ENCODE peak calls at places on chromosomes 7 and 10, in seven cellular contexts. T is GM13976; W is CD8-positive, alpha-beta T cell; F is AG09319; K is cardiac muscle cell; C is right lobe of liver; U is astrocyte. J is an unnamed sample.
A peak's percentile ranks its signal among the peaks of the same experiment; 100 is the strongest.

GRCh38 chr7:83937930-83938329 is 256.7 kb downstream of the SEMA3A start:
- DNase-seq in T (no peak), W (no peak), F (no peak), K (no peak), C (no peak), U (no peak), J (no peak)

GRCh38 chr7:102426268-102427031 is 6.9 kb upstream of the ORAI2 start:
- DNase-seq in T (peak; percentile 85), W (peak; percentile 63), F (no peak), K (no peak), C (peak; percentile 68), U (no peak), J (peak; percentile 83)

GRCh38 chr10:80794996-80795395 is 257.3 kb downstream of the SH2D4B start:
- DNase-seq in T (no peak), W (no peak), F (no peak), K (no peak), C (no peak), U (no peak), J (no peak)

GRCh38 chr10:48444861-48445841 is 138.7 kb downstream of the MAPK8 start:
- DNase-seq in T (peak; percentile 26), W (no peak), F (no peak), K (no peak), C (peak; percentile 45), U (no peak), J (peak; percentile 14)

GRCh38 chr10:24897326-24897926 is 55.0 kb downstream of the PRTFDC1 start:
- DNase-seq in T (no peak), W (no peak), F (no peak), K (peak; percentile 77), C (no peak), U (peak; percentile 79), J (no peak)

GRCh38 chr10:21499910-21500577 is 25.4 kb downstream of the SKIDA1 start:
- DNase-seq in T (peak; percentile 72), W (peak; percentile 28), F (no peak), K (peak; percentile 56), C (peak; percentile 68), U (no peak), J (no peak)

GRCh38 chr7:156056548-156056947 is 244.3 kb upstream of the SHH start:
- DNase-seq in T (no peak), W (no peak), F (no peak), K (no peak), C (peak; percentile 20), U (no peak), J (no peak)

GRCh38 chr7:99860281-99861127 is 16.3 kb downstream of the OR2AE1 start:
- DNase-seq in T (no peak), W (no peak), F (peak; percentile 3), K (peak; percentile 46), C (peak; percentile 59), U (peak; percentile 95), J (no peak)

GRCh38 chr7:126700807-126701604 is 551.7 kb downstream of the GRM8 start:
- DNase-seq in T (peak; percentile 52), W (no peak), F (peak; percentile 31), K (peak; percentile 96), C (no peak), U (peak; percentile 96), J (peak; percentile 60)

GRCh38 chr10:104127411-104127810 is 5.4 kb downstream of the SFR1 start:
- DNase-seq in T (no peak), W (peak; percentile 7), F (no peak), K (no peak), C (no peak), U (no peak), J (no peak)

GRCh38 chr7:45215611-45216062 is 58.0 kb downstream of the RAMP3 start:
- DNase-seq in T (no peak), W (no peak), F (no peak), K (no peak), C (no peak), U (no peak), J (no peak)

GRCh38 chr7:46569117-46569433 is 648.0 kb upstream of the IGFBP3 start:
- DNase-seq in T (no peak), W (no peak), F (no peak), K (no peak), C (no peak), U (peak; percentile 17), J (no peak)

GRCh38 chr10:93815304-93816091 is 57.8 kb downstream of the LGI1 start:
- DNase-seq in T (no peak), W (no peak), F (no peak), K (no peak), C (no peak), U (no peak), J (no peak)

GRCh38 chr10:112362833-112363232 is 11.1 kb upstream of the ACSL5 start:
- DNase-seq in T (no peak), W (no peak), F (no peak), K (peak; percentile 41), C (peak; percentile 86), U (no peak), J (no peak)

GRCh38 chr7:106462365-106462859 is 177.6 kb upstream of the NAMPT start:
- DNase-seq in T (peak; percentile 15), W (no peak), F (no peak), K (peak; percentile 72), C (no peak), U (no peak), J (peak; percentile 27)

DNA sequence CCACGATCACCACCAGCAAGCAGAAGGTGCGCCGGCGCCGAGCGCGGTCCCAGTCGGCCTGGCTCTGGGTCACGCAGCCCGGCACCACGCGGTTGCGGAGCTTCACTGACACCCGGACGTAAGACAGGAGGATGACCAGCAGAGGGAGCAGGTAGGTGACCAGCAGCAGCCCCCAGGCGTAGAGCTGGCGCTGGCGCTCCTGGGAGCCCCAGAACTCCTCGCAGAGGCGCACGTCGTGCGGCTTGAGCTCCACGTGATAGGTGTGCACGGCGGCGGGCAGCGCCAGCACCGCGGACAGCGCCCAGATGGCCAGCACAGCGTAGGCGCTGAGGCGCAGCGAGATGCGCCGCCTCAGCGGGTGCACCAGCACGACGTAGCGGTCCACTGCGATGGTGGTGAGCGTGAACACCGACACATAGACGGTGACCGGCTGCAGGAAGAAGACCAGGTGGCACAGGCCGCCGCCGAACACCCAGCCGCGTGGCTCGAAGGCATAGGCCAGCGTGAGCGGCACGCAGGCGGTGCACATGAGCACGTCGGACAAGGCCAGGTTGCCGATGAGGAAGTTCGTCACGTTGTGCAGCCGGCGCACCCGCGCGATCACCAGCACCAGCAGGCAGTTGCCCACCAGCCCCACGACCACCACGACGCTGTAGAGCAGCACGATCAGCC is 920 bp downstream of the PRLHR start:
- DNase-seq in T (peak; percentile 55), W (peak; percentile 41), F (no peak), K (peak; percentile 69), C (peak; percentile 62), U (peak; percentile 13), J (peak; percentile 39)
- TF ChIP-seq CTCF in T (no peak), W (peak; percentile 17), F (peak; percentile 24), K (peak; percentile 23), C (peak; percentile 30), U (no peak), J (peak; percentile 15)

GRCh38 chr10:79440281-79440680 is 5.1 kb downstream of the ZCCHC24 start:
- DNase-seq in T (no peak), W (no peak), F (no peak), K (no peak), C (no peak), U (no peak), J (no peak)

GRCh38 chr10:79437111-79437814 is 8.2 kb downstream of the ZCCHC24 start:
- DNase-seq in T (no peak), W (no peak), F (no peak), K (no peak), C (no peak), U (no peak), J (no peak)

GRCh38 chr10:79436850-79437103 is 8.6 kb downstream of the ZCCHC24 start:
- DNase-seq in T (no peak), W (no peak), F (no peak), K (no peak), C (no peak), U (no peak), J (no peak)

GRCh38 chr10:79438021-79438698 is 7.3 kb downstream of the ZCCHC24 start:
- DNase-seq in T (no peak), W (no peak), F (no peak), K (no peak), C (no peak), U (no peak), J (no peak)

GRCh38 chr10:79438699-79439085 is 6.7 kb downstream of the ZCCHC24 start:
- DNase-seq in T (no peak), W (no peak), F (no peak), K (no peak), C (no peak), U (no peak), J (no peak)
- TF ChIP-seq CTCF in T (no peak), W (no peak), F (no peak), K (no peak), C (no peak), U (no peak), J (no peak)

DNA sequence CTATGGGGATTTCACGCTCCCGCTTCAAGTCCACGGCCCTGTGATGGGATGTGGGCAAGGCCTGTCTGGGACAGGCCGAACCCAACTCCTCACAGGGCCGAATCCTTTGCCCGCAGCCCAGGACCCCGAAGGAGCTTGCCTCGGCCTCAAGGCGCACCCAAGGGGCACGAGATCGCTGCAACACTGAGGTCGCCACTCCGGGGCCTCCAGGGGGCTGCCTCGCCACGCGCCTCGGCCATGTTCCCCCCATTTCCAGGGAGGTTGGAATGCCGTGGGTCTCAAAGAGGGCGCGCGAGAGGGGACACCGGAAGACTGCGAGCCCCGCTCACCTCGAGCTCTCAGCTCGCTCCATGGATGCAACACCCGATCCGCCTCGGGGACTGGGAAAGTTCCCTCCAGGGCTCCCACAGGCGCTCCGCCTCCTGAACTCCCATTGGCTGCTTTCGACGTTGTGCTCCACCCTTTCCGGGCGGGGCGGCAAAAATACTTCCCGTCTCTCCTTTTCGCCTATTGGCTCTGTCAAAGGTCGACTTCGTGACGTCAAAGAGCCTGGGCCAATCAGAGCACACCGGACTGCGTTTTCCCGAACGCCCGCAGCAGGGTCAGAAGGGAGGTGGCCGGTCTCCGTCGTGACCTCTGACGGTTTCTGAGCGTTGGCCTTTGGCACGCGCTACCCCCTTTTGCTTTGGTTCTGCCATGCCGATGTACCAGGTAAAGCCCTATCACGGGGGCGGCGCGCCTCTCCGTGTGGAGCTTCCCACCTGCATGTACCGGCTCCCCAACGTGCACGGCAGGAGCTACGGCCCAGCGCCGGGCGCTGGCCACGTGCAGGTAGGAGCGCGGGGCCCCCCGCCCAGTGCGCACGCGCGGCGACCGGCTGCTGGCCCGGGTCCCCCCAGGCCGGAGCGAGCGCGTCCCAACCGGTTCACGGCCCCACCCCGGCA is at the start of the genes AIMP2 and PMS2:
- DNase-seq in T (peak; percentile 94), W (peak; percentile 95), F (peak; percentile 94), K (peak; percentile 99), C (peak; percentile 98), U (peak; percentile 95), J (peak; percentile 94)
- TF ChIP-seq CTCF in T (peak; percentile 5), W (peak; percentile 19), F (peak; percentile 18), K (no peak), C (no peak), U (no peak), J (peak; percentile 10)

GRCh38 chr10:124124769-124125161 is 31.4 kb upstream of the CHST15 start:
- DNase-seq in T (no peak), W (no peak), F (no peak), K (no peak), C (no peak), U (no peak), J (no peak)

GRCh38 chr10:124126139-124126538 is 32.7 kb upstream of the CHST15 start:
- DNase-seq in T (no peak), W (no peak), F (no peak), K (peak; percentile 25), C (no peak), U (no peak), J (no peak)

GRCh38 chr10:124124123-124124768 is 30.8 kb upstream of the CHST15 start:
- DNase-seq in T (no peak), W (no peak), F (no peak), K (no peak), C (no peak), U (no peak), J (no peak)

GRCh38 chr10:124126711-124127385 is 33.5 kb upstream of the CHST15 start:
- DNase-seq in T (no peak), W (no peak), F (no peak), K (no peak), C (no peak), U (no peak), J (no peak)

GRCh38 chr10:124125305-124126116 is 32.1 kb upstream of the CHST15 start:
- DNase-seq in T (no peak), W (no peak), F (no peak), K (peak; percentile 26), C (no peak), U (peak; percentile 81), J (no peak)
- TF ChIP-seq CTCF in T (no peak), W (peak; percentile 22), F (no peak), K (peak; percentile 33), C (peak; percentile 29), U (peak; percentile 38), J (peak; percentile 12)

J was measured in GM10248.